ENCODE peak calls at places on chromosomes 2 and 18, in eight cellular contexts. F is neuronal stem cell; M is A549; Q is suprapubic skin; Y is psoas muscle; N is CD8-positive, alpha-beta T cell; S is hepatocyte; K is GM23338. L is an unnamed sample.

GRCh38 chr2:76667764-76668163 is 854.4 kb downstream of the LRRTM4 start:
- DNase-seq in S (no peak), M (no peak), F (no peak), K (no peak), Y (no peak), N (no peak), Q (no peak), L (no peak)

GRCh38 chr2:79723830-79724229 is 211.0 kb downstream of the CTNNA2 start:
- DNase-seq in S (peak), Y (no peak), K (no peak), M (peak), Q (no peak), F (no peak), N (no peak), L (no peak)

GRCh38 chr2:233828546-233829192 is 25.7 kb downstream of the HJURP start:
- DNase-seq in Y (no peak), F (no peak), M (no peak), Q (peak), N (no peak), S (no peak), K (no peak), L (peak)

GRCh38 chr18:53755914-53756606 is 468.4 kb downstream of the MBD2 start:
- DNase-seq in Y (no peak), Q (no peak), M (no peak), S (no peak), N (no peak), K (no peak), F (no peak), L (no peak)

GRCh38 chr2:25043241-25043867 is 1.5 kb downstream of the EFR3B start:
- DNase-seq in S (peak), F (peak), Q (no peak), N (no peak), Y (no peak), K (peak), M (peak), L (no peak)

GRCh38 chr2:210833403-210833802 is 277.0 kb downstream of the CPS1 start:
- DNase-seq in F (no peak), S (no peak), N (no peak), Q (no peak), Y (no peak), M (no peak), K (no peak), L (no peak)

GRCh38 chr2:70557171-70557838 is 3.7 kb upstream of the TGFA start:
- DNase-seq in F (no peak), N (no peak), K (no peak), M (no peak), Q (no peak), S (peak), Y (no peak), L (no peak)

GRCh38 chr2:235000426-235001236 is 48.8 kb downstream of the SH3BP4 start:
- DNase-seq in Y (peak), N (no peak), Q (no peak), M (peak), K (no peak), S (peak), F (no peak), L (no peak)

GRCh38 chr2:199278099-199278498 is 179.6 kb downstream of the SATB2 start:
- DNase-seq in F (no peak), S (no peak), K (no peak), N (no peak), Q (no peak), M (no peak), Y (no peak), L (no peak)

GRCh38 chr2:188524519-188525113 is 232.9 kb downstream of the GULP1 start:
- DNase-seq in S (peak), K (peak), Y (no peak), F (no peak), Q (no peak), N (no peak), M (peak), L (no peak)

GRCh38 chr18:67600181-67600631 is 83.7 kb upstream of the DSEL start:
- DNase-seq in Y (no peak), S (peak), F (no peak), Q (no peak), M (no peak), K (no peak), N (no peak), L (no peak)

GRCh38 chr2:65388626-65389390 is 43.6 kb downstream of the SPRED2 start:
- DNase-seq in K (no peak), N (no peak), M (no peak), Y (no peak), Q (no peak), S (no peak), F (no peak), L (no peak)

GRCh38 chr2:218256612-218257350 is 4.0 kb upstream of the GPBAR1 start:
- DNase-seq in Y (no peak), M (no peak), F (no peak), S (no peak), N (no peak), K (peak), Q (peak), L (no peak)

GRCh38 chr2:34729845-34730244 is 1130.7 kb upstream of the FAM98A start:
- DNase-seq in F (peak), Q (no peak), N (no peak), Y (no peak), M (no peak), S (no peak), K (no peak), L (no peak)

GRCh38 chr18:75341897-75342296 is 85.6 kb downstream of the SMIM21 start:
- DNase-seq in F (no peak), K (no peak), Y (no peak), N (no peak), S (no peak), M (no peak), Q (no peak), L (no peak)

GRCh38 chr2:171487803-171488259 is 34.4 kb upstream of the CYBRD1 start:
- DNase-seq in S (peak), F (no peak), Q (no peak), N (no peak), M (no peak), K (no peak), Y (no peak), L (no peak)

GRCh38 chr2:12844511-12844910 is 127.8 kb downstream of the TRIB2 start:
- DNase-seq in M (no peak), F (no peak), N (no peak), Y (no peak), K (no peak), S (no peak), Q (no peak), L (no peak)

GRCh38 chr2:195382186-195382585 is 274.8 kb upstream of the SLC39A10 start:
- DNase-seq in N (peak), S (no peak), Q (no peak), M (no peak), Y (no peak), K (no peak), F (no peak), L (no peak)

GRCh38 chr18:36953047-36953446 is 124.1 kb downstream of the KIAA1328 start:
- DNase-seq in N (no peak), Y (no peak), S (no peak), M (no peak), Q (no peak), K (no peak), F (no peak), L (no peak)

GRCh38 chr2:220745682-220746081 is 826.4 kb downstream of the EPHA4 start:
- DNase-seq in Y (no peak), S (no peak), K (no peak), F (no peak), Q (no peak), N (no peak), M (no peak), L (no peak)

GRCh38 chr2:36487947-36488346 is 110.0 kb downstream of the FEZ2 start:
- DNase-seq in Y (no peak), N (no peak), M (no peak), Q (no peak), F (no peak), K (no peak), S (no peak), L (no peak)
- H3K27ac ChIP-seq in Y (peak), N (no peak), M (peak), Q (no peak), F (no peak), K (no peak), S (peak), L (peak)

GRCh38 chr2:240249423-240250149 is 109.1 kb upstream of the OTOS start:
- DNase-seq in M (no peak), Q (peak), Y (peak), K (no peak), S (no peak), F (no peak), N (no peak), L (peak)
- H3K27ac ChIP-seq in M (peak), Q (no peak), Y (no peak), K (no peak), S (peak), F (no peak), N (no peak), L (peak)

DNA sequence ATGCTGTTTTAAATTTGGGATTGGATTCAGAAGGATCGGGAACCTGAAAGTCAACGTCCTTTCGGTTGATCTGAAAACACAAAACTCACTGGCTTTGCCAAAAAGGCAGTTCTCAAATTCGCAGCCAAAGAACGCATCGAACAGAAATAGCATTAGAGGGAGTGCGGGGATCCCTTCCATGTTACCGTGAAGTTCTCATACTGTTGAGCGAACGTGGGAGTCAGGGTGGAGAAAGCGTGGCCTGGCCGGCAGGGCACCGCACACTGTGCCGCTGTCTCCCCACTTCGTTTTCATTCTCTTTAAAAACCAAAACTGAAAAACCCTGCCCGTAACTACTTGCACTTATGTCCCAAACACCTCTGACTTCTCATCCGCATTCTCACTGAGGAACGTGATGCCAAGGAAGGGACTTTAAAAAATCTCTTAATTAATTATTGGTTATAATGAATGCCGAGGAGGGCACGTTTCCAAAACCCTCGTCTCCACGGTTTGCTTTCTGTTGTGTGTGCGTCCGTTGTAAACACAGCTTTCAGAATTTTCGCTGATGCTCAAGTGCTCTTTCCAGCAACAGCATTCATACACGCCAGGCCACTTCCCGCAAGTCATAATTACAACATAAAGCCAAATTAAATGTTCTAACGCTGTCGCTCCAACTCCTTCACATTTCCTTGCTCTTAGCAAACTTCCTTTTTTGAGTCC is 60.9 kb upstream of the TWIST2 start:
- DNase-seq in F (no peak), Y (no peak), K (no peak), M (no peak), S (no peak), Q (no peak), N (no peak), L (no peak)
- H3K27ac ChIP-seq in F (no peak), Y (no peak), K (no peak), M (no peak), S (no peak), Q (peak), N (no peak), L (no peak)

DNA sequence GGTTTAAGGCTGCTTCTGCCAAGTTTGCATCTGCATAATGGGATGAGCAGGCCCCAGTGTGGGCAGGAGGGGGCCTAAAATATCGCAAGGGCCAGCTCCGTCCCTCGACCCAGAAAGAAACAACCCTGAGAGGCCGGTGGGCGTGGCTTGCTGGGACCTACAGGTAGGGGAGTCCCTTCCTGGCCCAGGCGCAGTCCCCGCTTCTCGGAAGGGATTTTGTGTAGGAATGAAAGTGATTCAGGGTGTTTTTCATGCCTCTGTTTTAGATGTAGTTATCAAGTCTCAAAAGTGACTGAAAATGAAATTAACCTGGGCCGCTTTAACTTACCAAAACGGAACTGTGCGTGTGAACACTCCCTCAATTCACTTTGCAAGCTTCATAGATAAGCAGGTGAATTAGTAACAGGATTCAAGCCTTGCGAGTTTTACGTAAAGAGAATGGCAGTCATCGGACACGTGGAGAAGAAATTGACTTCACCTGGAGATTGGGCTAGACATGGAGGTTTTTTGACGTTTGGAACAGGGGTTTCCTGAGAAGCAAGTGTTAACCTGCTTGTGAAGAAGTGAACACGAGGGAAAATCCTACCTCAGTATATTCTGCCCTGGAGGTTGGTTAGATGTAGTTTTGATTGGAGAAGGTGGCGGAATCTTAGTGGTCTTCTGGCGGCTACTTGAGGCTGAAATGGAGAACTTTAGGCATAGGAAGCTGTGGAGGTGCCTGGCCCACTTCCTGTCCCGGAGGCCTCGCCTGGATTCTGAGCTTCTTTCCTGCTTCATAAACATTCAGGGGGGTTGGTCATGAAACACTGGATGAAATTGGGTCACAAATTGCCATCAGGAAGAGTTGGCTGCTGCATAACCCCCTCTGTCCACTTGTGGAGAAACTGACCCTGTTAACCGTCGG is 1.7 kb downstream of the NCK2 start:
- DNase-seq in K (peak), F (no peak), Y (no peak), S (peak), M (no peak), Q (no peak), N (peak), L (no peak)
- H3K27ac ChIP-seq in K (no peak), F (no peak), Y (peak), S (peak), M (peak), Q (peak), N (peak), L (peak)

DNA sequence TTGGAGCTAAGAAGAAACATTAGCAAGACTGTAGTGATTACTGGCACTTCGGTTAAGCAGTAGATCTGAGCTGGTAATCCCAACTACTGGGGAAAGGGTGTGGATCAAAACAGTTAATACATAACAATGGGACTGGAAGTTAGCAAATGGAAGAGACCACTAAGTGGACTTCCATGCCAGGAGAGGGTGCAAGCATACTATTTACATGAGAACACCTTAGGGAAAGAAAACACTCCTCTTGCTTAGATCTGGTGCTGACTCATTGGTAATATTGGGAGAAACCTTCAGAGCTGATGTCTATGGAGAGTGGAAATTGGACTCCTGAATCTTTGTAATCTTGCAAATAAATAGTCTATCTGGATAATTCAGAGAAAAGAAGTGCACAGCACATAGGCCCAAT is 519.7 kb upstream of the LINC00305 start:
- DNase-seq in Q (no peak), F (no peak), S (no peak), M (no peak), N (no peak), Y (no peak), K (no peak), L (no peak)
- H3K27ac ChIP-seq in Q (no peak), F (no peak), S (no peak), M (no peak), N (no peak), Y (no peak), K (no peak), L (no peak)

L was measured in coronary artery.